ENCODE peak calls at places on chromosomes 16 and 17, in four cellular contexts. T is nucleus accumbens, U is LHCN-M2, X is PC-3. J is an unnamed sample.

GRCh38 chr17:2120550-2121335 is 65.8 kb downstream of the HIC1 start:
- DNase-seq in X (no peak), T (no peak), U (no peak), J (no peak)

GRCh38 chr17:67647482-67647881 is 70.3 kb upstream of the NOL11 start:
- DNase-seq in X (no peak), T (no peak), U (no peak), J (no peak)

GRCh38 chr16:24568392-24568791 is 29.0 kb downstream of the RBBP6 start:
- DNase-seq in X (peak; percentile 39), T (no peak), U (peak; percentile 34), J (peak; percentile 8)

GRCh38 chr17:45749831-45750335 is 34.2 kb upstream of the CRHR1 start:
- DNase-seq in X (no peak), T (no peak), U (no peak), J (no peak)

GRCh38 chr16:75429621-75430403 is 3.5 kb downstream of the CFDP1 start:
- DNase-seq in U (no peak), T (no peak), X (no peak), J (no peak)

GRCh38 chr16:54687043-54687655 is 243.5 kb upstream of the IRX5 start:
- DNase-seq in X (no peak), T (no peak), U (no peak), J (no peak)

GRCh38 chr16:68401871-68402747 is 46.2 kb downstream of the SMPD3 start:
- DNase-seq in T (no peak), X (peak; percentile 31), U (peak; percentile 70), J (peak; percentile 41)

GRCh38 chr16:48833461-48833860 is 223.5 kb upstream of the N4BP1 start:
- DNase-seq in T (no peak), X (no peak), U (no peak), J (no peak)

GRCh38 chr17:7912927-7913524 is 3.1 kb downstream of the RNF227 start:
- DNase-seq in T (no peak), X (peak; percentile 73), U (peak; percentile 74), J (peak; percentile 68)

GRCh38 chr17:48626470-48627241 is 498 bp upstream of the HOXB9 start:
- DNase-seq in U (peak; percentile 48), T (no peak), X (peak; percentile 65), J (no peak)

GRCh38 chr16:3458852-3459361 is 15.4 kb downstream of the NAA60 start:
- DNase-seq in T (no peak), U (no peak), X (peak; percentile 17), J (no peak)

GRCh38 chr17:79154446-79154845 is 79.8 kb downstream of the ENGASE start:
- DNase-seq in U (no peak), T (no peak), X (no peak), J (no peak)

GRCh38 chr16:85458952-85459351 is 154.2 kb upstream of the GSE1 start:
- DNase-seq in U (no peak), T (no peak), X (no peak), J (no peak)

GRCh38 chr17:41810659-41811548 is 845 bp downstream of the P3H4 start:
- DNase-seq in T (no peak), U (no peak), X (no peak), J (no peak)

GRCh38 chr17:33435716-33436301 is 142.7 kb upstream of the ASIC2 start:
- DNase-seq in T (no peak), X (no peak), U (peak; percentile 81), J (peak; percentile 1)

GRCh38 chr16:471353-472198 is 46.1 kb downstream of the RAB11FIP3 start:
- DNase-seq in U (peak; percentile 78), T (peak; percentile 81), X (no peak), J (peak; percentile 73)

GRCh38 chr16:20023190-20023589 is 50.5 kb downstream of the GPR139 start:
- DNase-seq in X (peak; percentile 41), T (no peak), U (peak; percentile 9), J (peak; percentile 2)

GRCh38 chr17:14308965-14309879 is 8.3 kb downstream of the HS3ST3B1 start:
- DNase-seq in U (peak; percentile 96), T (peak; percentile 18), X (peak; percentile 82), J (peak; percentile 98)

GRCh38 chr17:42484304-42484703 is 25.6 kb downstream of the ATP6V0A1 start:
- DNase-seq in X (no peak), T (no peak), U (peak; percentile 7), J (no peak)

GRCh38 chr16:89985219-89985618 is 34.0 kb downstream of the DBNDD1 start:
- DNase-seq in T (no peak), X (no peak), U (no peak), J (no peak)

GRCh38 chr16:85969159-85969558 is 70.2 kb downstream of the IRF8 start:
- DNase-seq in T (no peak), U (no peak), X (no peak), J (peak; percentile 18)

GRCh38 chr17:7988750-7989178 is 13.7 kb upstream of the GUCY2D start:
- DNase-seq in T (no peak), X (peak; percentile 92), U (peak; percentile 85), J (peak; percentile 75)

GRCh38 chr16:89331371-89332109 is 114.0 kb downstream of the ZNF778 start:
- DNase-seq in T (no peak), X (no peak), U (no peak), J (no peak)

GRCh38 chr16:57533618-57534336 is 2.6 kb downstream of the CCDC102A start:
- DNase-seq in T (no peak), X (no peak), U (no peak), J (no peak)

GRCh38 chr17:73069164-73069774 is 23.2 kb downstream of the SLC39A11 start:
- DNase-seq in T (no peak), X (no peak), U (no peak), J (no peak)

GRCh38 chr16:85201566-85201965 is 89.3 kb upstream of the CIBAR2 start:
- DNase-seq in U (no peak), X (no peak), T (no peak), J (no peak)

GRCh38 chr17:82518826-82519810 is at the start of gene FOXK2:
- DNase-seq in X (peak; percentile 97), T (peak; percentile 87), U (peak; percentile 91), J (peak; percentile 93)

GRCh38 chr17:61362396-61362795 is 37.2 kb upstream of the TBX2 start:
- DNase-seq in T (no peak), U (no peak), X (no peak), J (no peak)

GRCh38 chr16:89449726-89450335 is 40.5 kb downstream of the ANKRD11 start:
- DNase-seq in X (no peak), T (no peak), U (no peak), J (peak; percentile 42)

GRCh38 chr17:45282683-45283644 is 21.1 kb upstream of the SPATA32 start:
- DNase-seq in X (no peak), T (no peak), U (peak; percentile 100), J (no peak)

GRCh38 chr16:30421010-30421409 is 8.8 kb downstream of the DCTPP1 start:
- DNase-seq in U (no peak), X (no peak), T (no peak), J (no peak)

GRCh38 chr17:32831223-32831622 is 45.7 kb downstream of the MYO1D start:
- DNase-seq in T (no peak), U (no peak), X (no peak), J (no peak)

GRCh38 chr16:27314161-27314723 is 468 bp downstream of the IL4R start:
- DNase-seq in X (peak; percentile 78), T (no peak), U (peak; percentile 74), J (peak; percentile 95)

GRCh38 chr16:87145181-87146176 is 171.7 kb downstream of the C16orf95 start:
- DNase-seq in X (peak; percentile 93), U (peak; percentile 8), T (no peak), J (peak; percentile 16)

GRCh38 chr17:42387221-42387657 is 1.0 kb downstream of the STAT3 start:
- DNase-seq in T (no peak), X (no peak), U (peak; percentile 30), J (peak; percentile 66)

GRCh38 chr16:31471875-31472558 is at the start of gene TGFB1I1:
- DNase-seq in U (peak; percentile 71), X (peak; percentile 8), T (no peak), J (peak; percentile 50)

GRCh38 chr16:16033208-16033717 is 83.8 kb downstream of the ABCC1 start:
- DNase-seq in U (no peak), X (no peak), T (no peak), J (no peak)

GRCh38 chr16:90020260-90020837 is 1.1 kb upstream of the DBNDD1 start:
- DNase-seq in U (no peak), X (no peak), T (no peak), J (peak; percentile 43)

J was measured in mammary epithelial cell.